ENCODE peak calls at places on chromosomes 3 and 15, in six cellular contexts. T, J, W, U, E and Y are unnamed samples.

GRCh38 chr15:67307156-67307555 is 52.6 kb downstream of the IQCH start:
- DNase-seq in T (no peak), W (no peak), E (no peak), J (no peak), U (no peak), Y (no peak)

GRCh38 chr3:172333692-172334457 is 114.4 kb downstream of the GHSR start:
- DNase-seq in W (no peak), E (no peak), T (no peak), U (no peak), J (no peak), Y (no peak)

GRCh38 chr15:101063891-101064794 is 145.0 kb downstream of the LRRK1 start:
- DNase-seq in E (peak), J (no peak), W (no peak), U (no peak), T (peak), Y (no peak)

GRCh38 chr15:70505411-70505919 is 257.9 kb downstream of the UACA start:
- DNase-seq in T (no peak), E (no peak), J (no peak), U (no peak), W (no peak), Y (peak)

GRCh38 chr3:123244128-123244527 is 42.4 kb downstream of the SEC22A start:
- DNase-seq in W (no peak), U (peak), E (no peak), T (no peak), J (no peak), Y (no peak)

GRCh38 chr3:29899011-29899410 is 618.1 kb downstream of the RBMS3 start:
- DNase-seq in W (no peak), T (no peak), E (no peak), J (no peak), U (no peak), Y (no peak)

GRCh38 chr15:28892789-28893610 is 7.2 kb downstream of the APBA2 start:
- DNase-seq in W (no peak), U (no peak), T (no peak), E (no peak), J (no peak), Y (no peak)

GRCh38 chr3:186283651-186284445 is 78.2 kb downstream of the DGKG start:
- DNase-seq in E (no peak), J (no peak), U (no peak), T (no peak), W (no peak), Y (no peak)

GRCh38 chr3:54817628-54818027 is 110.2 kb downstream of the LRTM1 start:
- DNase-seq in J (no peak), E (no peak), U (no peak), T (no peak), W (no peak), Y (no peak)

GRCh38 chr3:62615258-62615840 is 242.0 kb upstream of the FEZF2 start:
- DNase-seq in J (no peak), E (no peak), T (no peak), W (no peak), U (no peak), Y (no peak)

GRCh38 chr3:131795382-131796085 is 239.3 kb downstream of the CPNE4 start:
- DNase-seq in U (peak), J (no peak), E (no peak), T (no peak), W (no peak), Y (no peak)

GRCh38 chr3:62873672-62874397 is 1.4 kb downstream of the CADPS start:
- DNase-seq in T (peak), J (peak), E (no peak), U (no peak), W (no peak), Y (no peak)

GRCh38 chr3:185820973-185821758 is 3.7 kb downstream of the IGF2BP2 start:
- DNase-seq in T (no peak), J (no peak), U (no peak), W (no peak), E (no peak), Y (peak)

GRCh38 chr15:67185621-67186225 is 68.7 kb downstream of the AAGAB start:
- DNase-seq in U (no peak), J (no peak), T (no peak), E (no peak), W (no peak), Y (no peak)

GRCh38 chr15:67405208-67406191 is 115.4 kb upstream of the C15orf61 start:
- DNase-seq in J (peak), T (no peak), W (no peak), U (no peak), E (no peak), Y (peak)

GRCh38 chr3:77459926-77460325 is 420.0 kb downstream of the ROBO2 start:
- DNase-seq in J (no peak), E (no peak), T (no peak), U (no peak), W (no peak), Y (no peak)

GRCh38 chr3:13529196-13529975 is 19.5 kb upstream of the FBLN2 start:
- DNase-seq in J (no peak), W (no peak), U (no peak), E (no peak), T (no peak), Y (no peak)

GRCh38 chr3:39106281-39107055 is 959 bp downstream of the GORASP1 start:
- DNase-seq in W (no peak), J (no peak), T (no peak), U (no peak), E (peak), Y (peak)

GRCh38 chr3:29949131-29949530 is 657.3 kb upstream of the TGFBR2 start:
- DNase-seq in T (no peak), J (no peak), E (no peak), U (no peak), W (no peak), Y (no peak)

GRCh38 chr3:100781311-100781710 is 72.0 kb downstream of the TFG start:
- DNase-seq in J (no peak), E (no peak), T (no peak), W (no peak), U (no peak), Y (no peak)

GRCh38 chr3:42264399-42265058 is 1.5 kb downstream of the CCK start:
- DNase-seq in J (no peak), E (no peak), T (peak), U (peak), W (no peak), Y (peak)

GRCh38 chr3:97579365-97579764 is 185.2 kb upstream of the ARL6 start:
- DNase-seq in U (no peak), E (no peak), T (no peak), J (no peak), W (no peak), Y (peak)

GRCh38 chr15:66747223-66747622 is 45.2 kb downstream of the SMAD6 start:
- DNase-seq in E (no peak), U (no peak), T (no peak), J (no peak), W (no peak), Y (no peak)

GRCh38 chr3:77655421-77655820 is 615.5 kb downstream of the ROBO2 start:
- DNase-seq in W (no peak), T (no peak), J (no peak), U (no peak), E (no peak), Y (no peak)

GRCh38 chr3:189947948-189948723 is 172.6 kb downstream of the P3H2 start:
- DNase-seq in W (no peak), J (no peak), U (no peak), T (no peak), E (no peak), Y (peak)

GRCh38 chr3:126539558-126540250 is 15.7 kb downstream of the CHST13 start:
- DNase-seq in W (peak), E (no peak), U (no peak), J (no peak), T (no peak), Y (no peak)

GRCh38 chr15:39497759-39498565 is 82.9 kb upstream of the THBS1 start:
- DNase-seq in U (no peak), J (no peak), W (no peak), E (no peak), T (no peak), Y (no peak)

GRCh38 chr3:120797857-120798256 is 55.3 kb downstream of the GTF2E1 start:
- DNase-seq in T (no peak), E (no peak), J (no peak), U (no peak), W (no peak), Y (no peak)

GRCh38 chr3:194986208-194987043 is 284.5 kb downstream of the XXYLT1 start:
- DNase-seq in U (no peak), J (no peak), T (no peak), W (no peak), E (no peak), Y (peak)

GRCh38 chr3:81909756-81910155 is 148.3 kb upstream of the GBE1 start:
- DNase-seq in E (no peak), U (no peak), T (no peak), W (no peak), J (no peak), Y (no peak)

GRCh38 chr3:189049458-189050231 is 122.1 kb upstream of the TPRG1 start:
- DNase-seq in W (no peak), T (no peak), E (no peak), J (no peak), U (no peak), Y (no peak)

GRCh38 chr3:171293142-171293782 is 166.9 kb downstream of the TNIK start:
- DNase-seq in W (no peak), E (no peak), T (no peak), U (no peak), J (no peak), Y (no peak)

GRCh38 chr15:73454096-73454495 is 11.1 kb downstream of the REC114 start:
- DNase-seq in T (no peak), E (no peak), W (no peak), J (no peak), U (no peak), Y (no peak)

GRCh38 chr3:159667261-159667660 is 321.4 kb upstream of the IL12A start:
- DNase-seq in E (no peak), U (no peak), J (no peak), T (no peak), W (no peak), Y (no peak)

GRCh38 chr15:59237119-59237853 is 30.6 kb downstream of the LDHAL6B start:
- DNase-seq in U (no peak), T (no peak), W (no peak), J (no peak), E (no peak), Y (no peak)

GRCh38 chr3:52655895-52656294 is 29.8 kb downstream of the PBRM1 start:
- DNase-seq in W (no peak), U (no peak), T (no peak), J (no peak), E (no peak), Y (no peak)
- H3K27ac ChIP-seq in W (no peak), U (no peak), T (no peak), J (no peak), E (no peak), Y (no peak)

GRCh38 chr15:75736256-75736655 is 23.6 kb upstream of the CSPG4 start:
- DNase-seq in T (no peak), U (no peak), E (no peak), W (no peak), J (no peak), Y (no peak)

GRCh38 chr15:75732809-75733451 is 20.3 kb upstream of the CSPG4 start:
- DNase-seq in W (peak), E (peak), T (peak), J (peak), U (peak), Y (peak)

GRCh38 chr15:75739791-75740190 is 27.1 kb upstream of the CSPG4 start:
- DNase-seq in E (peak), U (no peak), T (no peak), W (no peak), J (no peak), Y (no peak)

GRCh38 chr15:75733761-75734651 is 21.4 kb upstream of the CSPG4 start:
- DNase-seq in E (no peak), J (no peak), U (no peak), W (peak), T (no peak), Y (no peak)

GRCh38 chr15:75738647-75739325 is 26.1 kb upstream of the CSPG4 start:
- DNase-seq in U (peak), W (peak), T (peak), J (peak), E (peak), Y (peak)
- H3K27ac ChIP-seq in U (no peak), W (no peak), T (no peak), J (no peak), E (no peak), Y (peak)

GRCh38 chr15:84714816-84715215 is 1.1 kb downstream of the SEC11A start:
- DNase-seq in E (no peak), T (no peak), U (no peak), J (no peak), W (no peak), Y (no peak)
- H3K27ac ChIP-seq in E (no peak), T (no peak), U (no peak), J (peak), W (peak), Y (no peak)

DNA sequence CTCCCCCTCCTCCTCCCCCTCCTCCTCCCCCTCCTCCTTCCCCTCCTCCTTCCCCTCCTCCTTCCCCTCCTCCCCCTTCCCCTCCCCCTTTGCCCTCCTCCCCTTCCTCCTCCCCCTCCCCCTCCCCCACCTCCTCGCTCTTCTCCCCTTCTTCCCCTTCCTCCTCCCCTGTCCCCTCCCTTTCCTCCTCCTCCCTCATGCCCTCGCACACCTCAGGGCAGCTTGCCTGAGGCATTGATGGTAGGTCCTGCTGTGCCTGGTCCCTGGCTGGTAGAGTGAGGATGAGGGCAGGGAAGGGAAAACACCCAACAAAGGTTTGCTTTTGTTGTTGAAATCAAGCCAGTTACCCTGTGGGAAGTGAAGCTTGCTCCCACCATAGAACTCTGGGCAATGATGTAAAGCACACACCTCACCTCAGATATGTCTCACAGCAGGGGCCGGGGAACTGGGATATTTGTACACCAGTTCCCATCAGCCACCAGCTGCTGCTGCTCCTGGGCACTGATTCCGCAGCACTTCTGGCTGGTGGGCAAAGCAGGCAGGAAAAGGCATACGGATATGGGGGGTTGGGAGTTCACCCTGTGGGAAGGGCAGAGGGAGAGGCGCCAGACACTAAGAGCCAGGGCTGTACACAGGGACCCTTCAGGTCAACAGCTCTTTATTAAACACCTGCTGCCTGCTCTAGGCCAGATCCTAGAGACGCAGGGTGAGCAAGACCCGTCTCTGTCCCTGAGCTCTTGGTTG is 13.8 kb downstream of the ISG20 start:
- DNase-seq in E (peak), W (no peak), U (peak), T (no peak), J (no peak), Y (no peak)
- H3K27ac ChIP-seq in E (no peak), W (no peak), U (no peak), T (no peak), J (no peak), Y (peak)